ENCODE peak calls at places on chromosomes 11 and 22, in nine cellular contexts. M is transverse colon, J is psoas muscle, T is OCI-LY7, C is cardiac muscle cell, H is small intestine, V is fibroblast of lung, W is kidney, P is H1. K is an unnamed sample.

GRCh38 chr11:76654310-76654851 is 16.2 kb downstream of the LRRC32 start:
- DNase-seq in H (no peak), J (peak; percentile 75), W (peak; percentile 91), M (peak; percentile 54), P (no peak), T (no peak), V (peak; percentile 83), C (peak; percentile 96), K (no peak)

GRCh38 chr11:76763573-76764348 is 19.4 kb upstream of the TSKU start:
- DNase-seq in V (peak; percentile 95), J (peak; percentile 67), W (no peak), M (no peak), C (peak; percentile 95), H (no peak), P (no peak), T (no peak), K (no peak)

GRCh38 chr22:31346255-31346732 is at the start of gene PATZ1:
- DNase-seq in H (peak; percentile 67), T (peak; percentile 90), V (peak; percentile 75), C (peak; percentile 87), P (no peak), J (peak; percentile 86), M (peak; percentile 78), W (peak; percentile 90), K (peak; percentile 86)

GRCh38 chr22:22687638-22688500 is 43.5 kb downstream of the GGTLC2 start:
- DNase-seq in W (no peak), C (peak; percentile 77), J (no peak), V (peak; percentile 20), P (no peak), H (peak; percentile 60), M (peak; percentile 34), T (peak; percentile 68), K (peak; percentile 45)

GRCh38 chr22:36406721-36407120 is 19.0 kb upstream of the MYH9 start:
- DNase-seq in T (no peak), C (no peak), J (no peak), P (no peak), W (no peak), V (no peak), H (no peak), M (no peak), K (no peak)

GRCh38 chr11:119315139-119316016 is 1.6 kb downstream of the MCAM start:
- DNase-seq in H (no peak), V (peak; percentile 18), M (peak; percentile 62), P (peak; percentile 74), J (no peak), T (peak; percentile 73), W (no peak), C (no peak), K (no peak)

GRCh38 chr11:132312616-132313210 is 942.3 kb downstream of the NTM start:
- DNase-seq in C (peak; percentile 55), V (peak; percentile 35), T (peak; percentile 5), W (no peak), J (no peak), P (no peak), H (peak; percentile 13), M (no peak), K (no peak)

GRCh38 chr11:85826096-85826855 is 15.3 kb upstream of the SYTL2 start:
- DNase-seq in J (no peak), M (peak; percentile 41), W (peak; percentile 79), T (peak; percentile 13), V (peak; percentile 38), H (peak; percentile 69), C (peak; percentile 35), P (no peak), K (peak; percentile 56)

GRCh38 chr11:116357769-116358544 is 414.8 kb downstream of the BUD13 start:
- DNase-seq in V (peak; percentile 8), P (peak; percentile 88), T (no peak), W (no peak), J (no peak), C (peak; percentile 26), H (peak; percentile 55), M (peak; percentile 37), K (no peak)

GRCh38 chr11:117107701-117108590 is 9.7 kb upstream of the SIK3 start:
- DNase-seq in J (no peak), W (no peak), V (no peak), P (no peak), T (no peak), H (no peak), C (peak; percentile 39), M (no peak), K (no peak)

GRCh38 chr11:113241190-113242051 is 73.0 kb upstream of the TTC12 start:
- DNase-seq in H (no peak), V (peak; percentile 36), W (no peak), J (no peak), P (no peak), C (peak; percentile 24), M (no peak), T (no peak), K (peak; percentile 34)

GRCh38 chr11:26193714-26194373 is 138.1 kb upstream of the ANO3 start:
- DNase-seq in V (no peak), P (no peak), T (no peak), M (no peak), H (no peak), W (no peak), C (no peak), J (no peak), K (no peak)

GRCh38 chr11:7657306-7658025 is 15.8 kb downstream of the CYB5R2 start:
- DNase-seq in J (peak; percentile 78), V (peak; percentile 10), M (peak; percentile 64), T (no peak), C (peak; percentile 84), P (peak; percentile 65), H (peak; percentile 81), W (no peak), K (peak; percentile 54)

GRCh38 chr11:116044520-116044919 is 540.3 kb upstream of the CADM1 start:
- DNase-seq in H (no peak), V (no peak), T (no peak), M (no peak), J (no peak), P (no peak), W (no peak), C (no peak), K (no peak)

GRCh38 chr11:57568330-57568766 is 876 bp upstream of the UBE2L6 start:
- DNase-seq in P (peak; percentile 97), H (no peak), C (peak; percentile 82), M (no peak), V (peak; percentile 51), J (no peak), W (no peak), T (no peak), K (peak; percentile 68)

GRCh38 chr22:29751139-29751538 is 15.7 kb downstream of the ZMAT5 start:
- DNase-seq in W (no peak), H (no peak), J (no peak), C (peak; percentile 44), T (peak; percentile 12), V (peak; percentile 12), M (no peak), P (no peak), K (no peak)

GRCh38 chr11:27460158-27460565 is 12.4 kb downstream of the LGR4 start:
- DNase-seq in P (no peak), J (no peak), C (no peak), H (no peak), M (no peak), V (no peak), T (no peak), W (no peak), K (no peak)

DNA sequence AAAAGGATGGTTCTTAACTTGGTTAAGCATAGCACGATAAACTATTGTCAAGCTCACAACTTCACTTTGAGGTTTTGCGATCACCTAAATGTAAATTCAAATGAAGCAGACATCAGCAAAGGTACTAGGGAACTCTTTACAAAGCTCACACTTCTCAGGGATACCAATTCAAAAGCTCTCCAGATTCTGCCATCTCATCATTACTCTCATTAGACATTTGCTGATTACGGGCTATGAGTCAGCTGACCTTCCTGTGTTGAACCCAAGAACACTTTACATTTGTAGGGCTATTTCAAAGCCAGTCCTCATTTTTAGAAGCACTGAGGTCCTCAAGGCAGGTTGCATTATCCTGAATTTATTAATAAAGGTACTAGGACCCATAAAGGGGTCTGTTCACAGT is 28.4 kb upstream of the IZUMO1R start:
- DNase-seq in H (no peak), J (no peak), P (no peak), M (no peak), W (no peak), V (no peak), T (no peak), C (no peak), K (no peak)
- H3K4me1 ChIP-seq in H (no peaks in the 10 kb centered on the region), J (no peaks in the 10 kb centered on the region), P (no peaks in the 10 kb centered on the region), M (no peaks in the 10 kb centered on the region), W (no peaks in the 10 kb centered on the region), V (no peaks in the 10 kb centered on the region), T (no peaks in the 10 kb centered on the region), C (no peaks in the 10 kb centered on the region), K (no peaks in the 10 kb centered on the region)

DNA sequence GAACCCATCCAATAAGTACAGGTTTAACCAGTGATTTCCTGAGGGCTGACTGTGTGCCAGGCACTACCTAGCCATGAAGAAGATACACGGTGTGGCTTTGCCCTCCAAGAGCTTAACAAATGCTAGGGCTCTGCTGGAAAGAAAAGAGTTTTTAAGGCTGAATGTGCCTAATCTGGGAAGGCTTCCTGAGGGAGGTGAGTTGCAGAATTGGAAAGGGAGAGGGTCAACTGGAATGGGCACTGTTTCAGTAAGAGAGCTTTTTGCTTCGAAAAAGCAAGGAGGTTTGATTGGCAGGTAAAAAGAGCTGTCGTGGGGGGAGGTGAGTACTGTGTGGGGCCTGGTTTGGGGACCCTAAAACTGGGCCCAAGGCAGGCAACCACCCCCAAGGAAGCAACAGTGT is 2.7 kb downstream of the FAM83F start:
- DNase-seq in W (peak; percentile 5), V (no peak), J (no peak), M (no peak), H (no peak), C (no peak), T (no peak), P (no peak), K (no peak)
- H3K4me1 ChIP-seq in W (peaks cover 12% of the 10 kb centered on the region), V (no peaks in the 10 kb centered on the region), J (no peaks in the 10 kb centered on the region), M (peaks cover 28% of the 10 kb centered on the region), H (peaks cover 17% of the 10 kb centered on the region), C (peaks cover 31% of the 10 kb centered on the region), T (no peaks in the 10 kb centered on the region), P (peaks cover 52% of the 10 kb centered on the region), K (peaks cover 16% of the 10 kb centered on the region)

DNA sequence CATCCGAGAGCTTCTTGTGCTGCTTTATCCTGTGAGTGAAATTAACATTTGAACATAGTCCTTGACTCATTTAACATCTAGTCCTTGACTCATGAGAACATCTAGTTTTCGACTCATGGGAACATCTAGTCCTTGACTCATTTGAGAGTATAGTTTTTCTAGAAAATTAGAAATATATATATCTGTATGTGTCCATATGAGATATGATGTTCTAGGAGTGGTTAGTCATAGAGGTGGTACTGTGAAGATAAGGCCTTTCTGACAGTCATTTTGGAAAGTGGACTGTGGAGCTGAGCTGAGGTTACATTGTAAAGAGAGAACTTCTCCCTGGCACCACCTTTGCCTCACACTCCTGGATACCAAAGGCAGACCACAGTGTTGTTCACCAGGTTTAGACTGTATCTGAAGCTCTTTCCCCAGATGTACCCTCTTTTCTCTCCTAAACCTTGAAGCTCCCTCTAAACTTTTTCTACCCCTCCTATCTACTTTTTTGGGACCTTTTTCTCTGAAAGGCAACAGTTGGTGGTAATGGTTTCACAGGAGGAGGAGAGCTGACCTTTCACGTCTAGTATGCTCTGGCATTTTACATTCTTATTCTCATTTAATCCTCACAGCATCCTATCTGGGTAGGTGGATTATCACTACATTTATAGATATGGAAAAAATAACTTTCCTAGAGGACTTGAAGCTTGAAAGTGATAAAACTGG is 67.2 kb downstream of the PPP2R1B start:
- DNase-seq in H (no peak), J (no peak), T (no peak), C (no peak), P (no peak), V (no peak), M (no peak), W (no peak), K (no peak)
- H3K4me1 ChIP-seq in H (no peaks in the 10 kb centered on the region), J (peaks cover 46% of the 10 kb centered on the region), T (peaks cover 65% of the 10 kb centered on the region), C (peaks cover 17% of the 10 kb centered on the region), P (peaks cover 3% of the 10 kb centered on the region), V (peaks cover 17% of the 10 kb centered on the region), M (peaks cover 5% of the 10 kb centered on the region), W (peaks cover 10% of the 10 kb centered on the region), K (peaks cover 8% of the 10 kb centered on the region)

GRCh38 chr22:42932197-42932519 is 75.1 kb upstream of the ARFGAP3 start:
- DNase-seq in P (no peak), H (no peak), W (no peak), C (no peak), T (no peak), M (no peak), J (no peak), V (no peak), K (no peak)
- H3K4me1 ChIP-seq in P (peaks cover 3% of the 10 kb centered on the region), H (no peaks in the 10 kb centered on the region), W (peaks cover 41% of the 10 kb centered on the region), C (peaks cover 18% of the 10 kb centered on the region), T (peaks cover 59% of the 10 kb centered on the region), M (peaks cover 63% of the 10 kb centered on the region), J (peaks cover 78% of the 10 kb centered on the region), V (peaks cover 38% of the 10 kb centered on the region), K (no peaks in the 10 kb centered on the region)

K was measured in BE2C.